ENCODE peak calls at places on chromosomes 3 and 15, in eight cellular contexts. K is breast epithelium, A is RPMI7951, O is Kasumi-1, W is stomach, Q is NCI-H226, E is kidney glomerular epithelial cell, V is T-helper 2 cell. P is an unnamed sample.

GRCh38 chr15:87033056-87033455 is 953.4 kb downstream of the AGBL1 start:
- DNase-seq in Q (peak), A (peak), E (no peak), W (no peak), O (no peak), V (no peak), K (no peak), P (no peak)

GRCh38 chr15:98668566-98669308 is 20.4 kb downstream of the IGF1R start:
- DNase-seq in W (no peak), A (peak), O (peak), V (no peak), K (no peak), E (no peak), Q (no peak), P (no peak)

GRCh38 chr15:43469867-43470266 is 23.1 kb downstream of the TP53BP1 start:
- DNase-seq in O (no peak), Q (no peak), A (peak), E (peak), K (no peak), V (no peak), W (no peak), P (no peak)

GRCh38 chr15:96201696-96202095 is 128.8 kb upstream of the NR2F2 start:
- DNase-seq in O (no peak), E (no peak), W (no peak), A (no peak), Q (no peak), K (no peak), V (no peak), P (no peak)

GRCh38 chr3:60086811-60087210 is 1037.0 kb upstream of the CFAP20DC start:
- DNase-seq in W (no peak), E (no peak), V (peak), Q (peak), O (peak), K (no peak), A (peak), P (no peak)

GRCh38 chr3:66036586-66037061 is 2.1 kb downstream of the MAGI1 start:
- DNase-seq in A (no peak), O (no peak), E (no peak), W (peak), K (no peak), V (no peak), Q (no peak), P (no peak)

GRCh38 chr15:34984884-34985630 is 3.0 kb downstream of the ZNF770 start:
- DNase-seq in E (peak), K (no peak), Q (no peak), W (no peak), O (no peak), V (no peak), A (no peak), P (no peak)

GRCh38 chr3:123984350-123984749 is 7.6 kb downstream of the ROPN1 start:
- DNase-seq in Q (no peak), E (no peak), K (no peak), V (no peak), A (no peak), W (no peak), O (no peak), P (no peak)

GRCh38 chr3:83003917-83004316 is 1242.5 kb upstream of the GBE1 start:
- DNase-seq in V (no peak), A (no peak), K (no peak), W (no peak), O (no peak), E (no peak), Q (no peak), P (no peak)

GRCh38 chr15:63013052-63013808 is 29.3 kb upstream of the TPM1 start:
- DNase-seq in Q (peak), W (no peak), E (peak), A (peak), V (no peak), K (no peak), O (no peak), P (no peak)

GRCh38 chr3:99978221-99978620 is 136.1 kb downstream of the FILIP1L start:
- DNase-seq in V (no peak), E (no peak), K (no peak), W (no peak), Q (no peak), O (no peak), A (no peak), P (no peak)

GRCh38 chr3:125511420-125512094 is 8.4 kb downstream of the SNX4 start:
- DNase-seq in K (no peak), A (no peak), W (no peak), E (no peak), O (no peak), Q (peak), V (no peak), P (no peak)

GRCh38 chr3:188000361-188000861 is 153.5 kb upstream of the LPP start:
- DNase-seq in W (peak), Q (no peak), V (no peak), E (no peak), O (no peak), K (no peak), A (no peak), P (peak)

GRCh38 chr15:101242160-101242998 is 9.5 kb downstream of the CHSY1 start:
- DNase-seq in V (no peak), E (no peak), W (no peak), Q (no peak), O (peak), K (no peak), A (peak), P (peak)

GRCh38 chr3:169365993-169366915 is 297.3 kb downstream of the MECOM start:
- DNase-seq in O (no peak), K (no peak), Q (no peak), E (no peak), V (no peak), A (no peak), W (peak), P (no peak)

GRCh38 chr15:73723146-73723545 is 30.0 kb downstream of the INSYN1 start:
- DNase-seq in O (no peak), Q (no peak), E (peak), K (no peak), W (no peak), A (no peak), V (no peak), P (no peak)

GRCh38 chr3:138331143-138331894 is 1.7 kb upstream of the NME9 start:
- DNase-seq in V (no peak), A (peak), K (no peak), O (peak), E (no peak), Q (no peak), W (no peak), P (no peak)

GRCh38 chr3:146128179-146128578 is 32.8 kb downstream of the PLOD2 start:
- DNase-seq in O (no peak), E (no peak), W (no peak), K (no peak), A (no peak), Q (no peak), V (no peak), P (no peak)

GRCh38 chr3:178295257-178295912 is 240.9 kb upstream of the KCNMB2 start:
- DNase-seq in K (no peak), V (no peak), W (no peak), Q (no peak), A (peak), E (no peak), O (no peak), P (no peak)

GRCh38 chr15:67101981-67102929 is 36.9 kb downstream of the SMAD3 start:
- DNase-seq in Q (no peak), K (no peak), W (no peak), A (peak), E (peak), O (peak), V (no peak), P (peak)

GRCh38 chr15:86611392-86612040 is 531.8 kb downstream of the AGBL1 start:
- DNase-seq in W (no peak), A (peak), V (no peak), E (no peak), O (no peak), K (no peak), Q (no peak), P (no peak)